ENCODE peak calls at places on chromosomes 2 and 18, in four cellular contexts. C is lower lobe of right lung, E is AG10803, D is GM12865. N is an unnamed sample.

GRCh38 chr2:235543126-235543750 is 49.4 kb downstream of the AGAP1 start:
- DNase-seq in C (no peak), E (no peak), D (no peak), N (peak)

GRCh38 chr2:202098336-202098735 is 25.3 kb downstream of the KIAA2012 start:
- DNase-seq in C (no peak), E (no peak), D (no peak), N (no peak)

GRCh38 chr2:121748202-121748601 is 7.2 kb upstream of the TSN start:
- DNase-seq in C (no peak), E (peak), D (peak), N (peak)

GRCh38 chr2:236531991-236532390 is 37.6 kb upstream of the ACKR3 start:
- DNase-seq in C (no peak), E (no peak), D (no peak), N (no peak)

GRCh38 chr2:17728210-17728609 is 25.4 kb downstream of the SMC6 start:
- DNase-seq in C (no peak), E (no peak), D (no peak), N (no peak)

GRCh38 chr2:168583710-168584521 is 127.8 kb downstream of the CERS6 start:
- DNase-seq in C (no peak), E (peak), D (peak), N (peak)

GRCh38 chr2:112920923-112921532 is 10.1 kb downstream of the IL37 start:
- DNase-seq in C (no peak), E (no peak), D (no peak), N (peak)

GRCh38 chr2:163877316-163877715 is 141.5 kb upstream of the FIGN start:
- DNase-seq in C (no peak), E (peak), D (no peak), N (no peak)

GRCh38 chr2:8675543-8675942 is 6.3 kb upstream of the ID2 start:
- DNase-seq in C (no peak), E (no peak), D (no peak), N (no peak)

GRCh38 chr2:47437287-47437686 is 34.3 kb downstream of the MSH2 start:
- DNase-seq in C (no peak), E (peak), D (peak), N (no peak)

GRCh38 chr18:76099931-76100457 is 395.0 kb downstream of the ZNF516 start:
- DNase-seq in C (no peak), E (no peak), D (no peak), N (no peak)

GRCh38 chr2:36394804-36395203 is 39.2 kb downstream of the CRIM1 start:
- DNase-seq in C (no peak), E (no peak), D (no peak), N (no peak)

GRCh38 chr2:146351689-146352088 is 1493.1 kb upstream of the ACVR2A start:
- DNase-seq in C (no peak), E (no peak), D (no peak), N (no peak)

GRCh38 chr2:161420406-161421025 is 4.4 kb downstream of the TBR1 start:
- DNase-seq in C (no peak), E (no peak), D (no peak), N (no peak)

GRCh38 chr18:46676162-46676830 is 19.3 kb upstream of the LOXHD1 start:
- DNase-seq in C (no peak), E (no peak), D (no peak), N (no peak)

GRCh38 chr2:120367649-120368048 is 21.7 kb downstream of the INHBB start:
- DNase-seq in C (no peak), E (no peak), D (no peak), N (no peak)

GRCh38 chr2:105686588-105686987 is 58.1 kb upstream of the NCK2 start:
- DNase-seq in C (no peak), E (no peak), D (no peak), N (no peak)

GRCh38 chr2:101578671-101579070 is 103.8 kb upstream of the RFX8 start:
- DNase-seq in C (no peak), E (no peak), D (no peak), N (no peak)

GRCh38 chr2:238972146-238972445 is 124.2 kb downstream of the TWIST2 start:
- DNase-seq in C (no peak), E (no peak), D (no peak), N (no peak)

GRCh38 chr2:28606986-28607441 is 111.2 kb downstream of the PLB1 start:
- DNase-seq in C (no peak), E (no peak), D (no peak), N (no peak)

GRCh38 chr2:112881217-112882000 is 29.6 kb upstream of the IL37 start:
- DNase-seq in C (peak), E (peak), D (peak), N (peak)

GRCh38 chr2:177797808-177798207 is 274.8 kb downstream of the PDE11A start:
- DNase-seq in C (no peak), E (no peak), D (no peak), N (no peak)

GRCh38 chr18:8341481-8342230 is 267.6 kb upstream of the RAB12 start:
- DNase-seq in C (no peak), E (peak), D (no peak), N (no peak)

GRCh38 chr2:113847144-113847543 is 42.7 kb upstream of the ACTR3 start:
- DNase-seq in C (no peak), E (peak), D (peak), N (no peak)

GRCh38 chr2:45167885-45168284 is 158.6 kb upstream of the SIX2 start:
- DNase-seq in C (no peak), E (no peak), D (no peak), N (no peak)

GRCh38 chr18:71105078-71105819 is 816.4 kb downstream of the SOCS6 start:
- DNase-seq in C (no peak), E (no peak), D (no peak), N (no peak)

GRCh38 chr2:158130832-158131473 is 29.3 kb downstream of the UPP2 start:
- DNase-seq in C (no peak), E (no peak), D (no peak), N (no peak)

GRCh38 chr2:144959416-144959815 is 439.5 kb upstream of the ZEB2 start:
- DNase-seq in C (no peak), E (no peak), D (no peak), N (no peak)

GRCh38 chr18:25594351-25594750 is 242.4 kb upstream of the ZNF521 start:
- DNase-seq in C (no peak), E (no peak), D (no peak), N (no peak)

GRCh38 chr2:9113916-9114315 is 92.7 kb upstream of the ASAP2 start:
- DNase-seq in C (no peak), E (no peak), D (no peak), N (no peak)

GRCh38 chr18:74411475-74411874 is 45.6 kb downstream of the DIPK1C start:
- DNase-seq in C (no peak), E (no peak), D (no peak), N (no peak)

GRCh38 chr2:26230806-26231205 is 13.6 kb downstream of the HADHA start:
- DNase-seq in C (no peak), E (no peak), D (no peak), N (no peak)

GRCh38 chr2:239154971-239155805 is 245.6 kb downstream of the HDAC4 start:
- DNase-seq in C (peak), E (no peak), D (no peak), N (no peak)

GRCh38 chr2:22995576-22995975 is 389.4 kb upstream of the KLHL29 start:
- DNase-seq in C (no peak), E (no peak), D (no peak), N (no peak)

GRCh38 chr2:20421336-20421987 is 25.4 kb upstream of the RHOB start:
- DNase-seq in C (no peak), E (no peak), D (no peak), N (no peak)

GRCh38 chr2:20423847-20424246 is 23.0 kb upstream of the RHOB start:
- DNase-seq in C (no peak), E (no peak), D (no peak), N (no peak)

GRCh38 chr2:20423376-20423775 is 23.5 kb upstream of the RHOB start:
- DNase-seq in C (no peak), E (no peak), D (no peak), N (no peak)

GRCh38 chr2:20421988-20422678 is 24.7 kb upstream of the RHOB start:
- DNase-seq in C (peak), E (peak), D (no peak), N (no peak)

DNA sequence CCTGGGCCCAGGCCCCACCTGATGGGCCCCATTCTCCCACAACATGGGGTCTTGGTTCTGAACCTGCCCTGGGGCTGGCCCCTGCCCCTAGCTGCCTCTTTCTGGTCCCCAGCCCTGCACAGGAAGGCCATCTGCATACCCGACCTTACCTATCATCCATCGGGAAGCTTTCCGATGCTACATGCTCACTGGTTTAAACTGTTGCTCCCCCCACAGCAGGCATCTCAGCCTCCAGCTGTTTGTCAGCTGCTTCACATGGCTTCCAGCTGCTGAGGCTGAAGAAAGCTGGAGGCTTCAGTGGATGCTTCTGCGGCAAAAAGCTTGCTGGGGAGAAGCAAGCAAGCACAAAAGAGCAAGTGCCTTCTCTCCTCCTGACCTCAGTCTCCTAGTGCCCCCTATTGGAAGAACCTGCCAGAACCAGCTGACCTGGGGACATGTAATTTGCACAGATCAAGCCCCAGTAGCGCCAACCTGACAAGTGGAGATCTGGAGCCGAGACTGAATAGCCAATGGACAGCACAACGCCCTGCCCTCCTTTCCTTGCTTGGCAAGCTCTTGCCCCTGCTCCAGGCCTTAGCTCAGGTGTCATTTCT is 24.1 kb upstream of the RHOB start:
- DNase-seq in C (no peak), E (peak), D (peak), N (peak)
- TF ChIP-seq CTCF in C (no peak), E (peak), D (peak), N (no peak)

DNA sequence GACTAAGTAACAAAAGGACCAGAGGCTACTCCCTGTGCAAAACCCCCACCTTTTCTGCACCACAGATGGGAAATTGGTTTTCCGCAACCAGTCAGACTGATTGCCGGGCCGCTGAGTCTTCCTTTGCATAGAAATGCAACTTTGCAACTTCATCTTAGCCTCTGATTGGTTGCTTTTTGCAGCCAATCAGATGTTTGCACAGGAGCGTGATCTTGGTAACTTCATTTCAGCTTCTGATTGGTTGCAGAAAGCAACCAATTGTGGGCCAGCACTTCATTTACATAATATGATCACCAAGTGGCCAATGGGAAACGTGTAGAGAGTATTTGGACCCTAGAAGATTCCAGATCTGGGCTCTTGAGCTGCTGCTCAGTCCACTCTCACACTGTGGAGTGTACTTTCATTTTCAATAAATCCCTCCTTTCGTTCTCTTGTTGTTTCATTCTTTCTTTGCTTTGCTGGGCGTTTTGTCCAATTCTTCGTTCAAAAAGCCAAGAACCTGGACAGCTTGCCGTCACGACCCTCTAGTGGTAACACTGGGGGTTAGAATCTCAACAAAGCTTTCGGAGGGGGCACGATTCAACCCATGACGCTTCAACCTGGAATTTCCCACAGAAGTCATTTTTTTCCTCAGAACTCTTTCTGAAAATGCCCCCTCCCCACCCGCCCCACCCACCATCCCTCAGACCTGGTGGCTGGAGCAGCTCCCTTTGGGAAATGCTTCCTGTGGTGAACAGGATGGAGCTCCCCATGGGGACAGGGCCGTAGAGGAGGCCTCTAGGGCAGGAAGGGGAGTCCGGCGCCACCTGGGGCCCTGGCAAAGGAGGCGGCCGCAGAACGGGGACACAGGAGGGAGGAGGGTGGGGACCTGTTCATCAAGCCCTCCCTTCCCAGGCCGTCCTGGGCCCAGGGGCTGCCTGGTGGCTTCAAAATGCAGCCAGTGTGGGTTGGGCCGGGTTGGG is 31.8 kb upstream of the KCNF1 start:
- DNase-seq in C (no peak), E (no peak), D (no peak), N (no peak)
- TF ChIP-seq CTCF in C (no peak), E (no peak), D (no peak), N (no peak)

GRCh38 chr2:206858972-206859739 is 80.2 kb upstream of the CPO start:
- DNase-seq in C (no peak), E (no peak), D (no peak), N (peak)
- TF ChIP-seq CTCF in C (no peak), E (no peak), D (no peak), N (no peak)

GRCh38 chr2:136956050-136956449 is 190.7 kb downstream of the THSD7B start:
- DNase-seq in C (no peak), E (no peak), D (no peak), N (no peak)
- TF ChIP-seq CTCF in C (no peak), E (no peak), D (no peak), N (no peak)

DNA sequence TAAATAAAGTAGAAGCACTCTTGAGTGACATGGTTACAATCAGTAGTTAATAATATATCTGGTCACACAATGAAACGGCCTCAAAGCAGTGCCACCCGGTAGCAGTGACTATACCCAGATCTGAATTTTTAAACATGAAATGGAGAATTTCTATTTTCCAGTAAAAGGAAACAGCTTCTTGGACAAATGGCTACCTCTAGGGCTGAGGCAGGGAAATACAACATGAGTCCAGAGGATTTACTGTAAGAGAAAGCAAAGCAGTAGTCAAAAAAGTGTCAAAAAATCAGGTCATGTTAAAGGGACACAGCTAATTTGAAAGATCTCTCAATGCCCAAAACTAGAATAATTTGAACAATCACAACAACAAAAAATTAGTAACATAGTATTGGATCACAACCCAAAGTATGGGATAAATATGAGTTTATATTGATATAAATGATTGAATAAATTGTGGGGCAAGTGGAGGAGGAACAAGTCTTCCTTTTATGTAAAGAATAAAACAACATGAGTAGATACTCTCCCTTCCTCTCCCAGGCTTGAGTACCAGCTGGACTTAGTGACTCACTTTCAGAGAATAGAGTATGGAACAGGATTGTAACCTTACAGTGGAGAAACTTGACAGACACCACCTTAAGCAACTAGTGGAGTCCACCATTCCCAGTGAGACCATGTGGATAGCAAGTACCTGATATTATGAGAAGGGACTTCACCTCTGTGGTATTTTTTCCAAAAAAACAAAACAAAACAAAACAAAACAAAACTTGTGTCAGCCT is 180.8 kb downstream of the MBD2 start:
- DNase-seq in C (no peak), E (no peak), D (no peak), N (no peak)
- TF ChIP-seq CTCF in C (no peak), E (peak), D (no peak), N (no peak)

GRCh38 chr2:197075754-197076337 is 149.3 kb upstream of the PGAP1 start:
- DNase-seq in C (no peak), E (no peak), D (peak), N (peak)
- TF ChIP-seq CTCF in C (peak), E (peak), D (peak), N (peak)

GRCh38 chr2:218991674-218992168 is 1.5 kb downstream of the CRYBA2 start:
- DNase-seq in C (no peak), E (peak), D (no peak), N (no peak)

GRCh38 chr2:218995561-218995960 is 2.3 kb upstream of the CRYBA2 start:
- DNase-seq in C (no peak), E (no peak), D (no peak), N (no peak)

GRCh38 chr2:218992703-218993344 is 398 bp downstream of the CRYBA2 start:
- DNase-seq in C (no peak), E (no peak), D (no peak), N (no peak)

GRCh38 chr2:218992196-218992595 is 1.0 kb downstream of the CRYBA2 start:
- DNase-seq in C (no peak), E (no peak), D (no peak), N (no peak)

GRCh38 chr2:218993345-218994315 is at the start of gene CRYBA2:
- DNase-seq in C (no peak), E (no peak), D (no peak), N (no peak)
- TF ChIP-seq CTCF in C (no peak), E (no peak), D (no peak), N (no peak)

GRCh38 chr2:201074996-201075395 is 3.2 kb downstream of the NDUFB3 start:
- DNase-seq in C (no peak), E (no peak), D (no peak), N (no peak)

GRCh38 chr2:201073071-201073470 is 1.3 kb downstream of the NDUFB3 start:
- DNase-seq in C (no peak), E (no peak), D (no peak), N (no peak)

GRCh38 chr2:201070966-201071304 is 536 bp downstream of the HYCC2 start:
- DNase-seq in C (no peak), E (peak), D (no peak), N (no peak)

GRCh38 chr2:201072201-201072530 is 365 bp downstream of the NDUFB3 start:
- DNase-seq in C (no peak), E (no peak), D (no peak), N (no peak)

DNA sequence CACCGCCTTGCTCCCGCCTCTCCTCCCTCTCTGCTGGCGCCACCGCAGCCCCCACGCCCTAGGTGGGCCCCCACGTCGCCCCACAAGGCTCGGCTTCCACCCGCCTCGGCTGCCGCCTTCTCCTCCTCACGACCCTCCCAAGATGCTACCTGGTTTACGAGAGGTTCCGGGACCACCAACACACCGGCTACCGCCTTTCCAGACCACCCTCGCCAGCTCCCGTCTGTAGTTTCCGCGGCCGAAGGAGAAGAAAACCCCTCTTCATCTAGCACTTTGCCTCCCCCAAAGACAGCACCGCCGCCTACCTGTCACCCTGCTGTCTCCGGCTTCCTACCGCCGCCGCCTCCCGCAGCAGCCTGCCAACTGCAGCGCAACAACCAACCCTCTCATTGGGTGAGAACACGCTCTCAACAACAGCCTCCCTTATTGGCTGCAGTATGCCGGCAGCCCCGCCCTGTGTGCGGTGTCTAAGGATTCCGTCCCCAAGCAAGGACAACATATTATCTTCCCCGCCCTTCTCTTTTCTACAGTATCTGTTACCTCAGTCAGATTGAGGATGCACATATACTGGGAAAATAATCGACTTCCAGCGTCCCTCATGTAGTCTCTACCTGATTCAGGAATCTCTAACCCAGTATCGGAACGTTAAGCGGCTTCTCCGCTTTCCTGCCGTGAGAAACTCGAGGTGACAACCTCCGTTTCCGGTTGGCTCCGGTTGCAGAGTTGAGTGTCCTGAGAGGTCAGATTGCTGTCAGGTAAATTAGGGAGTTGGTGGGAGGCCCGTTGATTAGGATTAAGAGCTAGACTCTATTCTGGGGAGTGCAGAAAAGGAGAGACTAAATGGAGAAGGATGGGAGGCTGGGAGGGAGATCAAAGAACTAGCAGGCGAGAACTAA is at the start of the genes HYCC2 and NDUFB3:
- DNase-seq in C (peak), E (peak), D (peak), N (peak)
- TF ChIP-seq CTCF in C (peak), E (peak), D (peak), N (no peak)

DNA sequence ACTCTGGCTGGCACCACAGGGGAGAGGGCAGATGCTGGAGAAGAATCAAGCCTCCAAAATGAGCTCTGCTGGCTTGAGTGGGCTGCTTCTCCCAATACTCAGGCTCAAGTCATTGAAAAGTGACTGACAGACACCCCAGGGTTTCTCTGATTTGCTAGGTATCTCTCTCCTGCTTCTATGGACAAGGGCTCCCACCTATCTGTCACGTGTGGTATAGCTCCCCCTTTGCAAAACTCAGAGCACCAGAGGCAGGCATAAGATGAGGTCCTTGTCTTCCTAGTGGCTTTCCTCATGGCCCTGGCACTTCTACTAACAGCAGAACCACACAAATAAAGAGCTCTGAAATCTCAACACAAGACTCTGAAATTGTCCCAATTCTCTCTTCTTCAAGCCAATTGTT is 105.2 kb downstream of the GALNT14 start:
- DNase-seq in C (no peak), E (no peak), D (no peak), N (no peak)
- TF ChIP-seq CTCF in C (no peak), E (no peak), D (no peak), N (no peak)